ENCODE peak calls at places on chromosomes 5 and 9, in four cellular contexts. O is neuronal stem cell, T is IMR-90, G is H1. P is an unnamed sample.
A peak's percentile ranks its signal among the peaks of the same experiment; 100 is the strongest.

GRCh38 chr5:172910828-172911627 is 48.2 kb upstream of the RPL26L1 start:
- DNase-seq in O (no peak), T (peak; percentile 96), G (no peak), P (peak; percentile 85)

GRCh38 chr9:137127301-137128157 is 11.4 kb upstream of the GRIN1 start:
- DNase-seq in T (no peak), O (no peak), G (no peak), P (no peak)

GRCh38 chr9:13588151-13589043 is 308.9 kb upstream of the MPDZ start:
- DNase-seq in T (no peak), O (no peak), G (no peak), P (peak; percentile 10)

GRCh38 chr9:110476251-110476650 is 103.3 kb downstream of the SVEP1 start:
- DNase-seq in G (no peak), O (no peak), T (no peak), P (no peak)

GRCh38 chr9:38415846-38416245 is 8.4 kb downstream of the IGFBPL1 start:
- DNase-seq in G (no peak), T (no peak), O (no peak), P (no peak)

GRCh38 chr5:56264417-56265025 is 31.4 kb upstream of the ANKRD55 start:
- DNase-seq in G (peak; percentile 67), O (peak; percentile 48), T (peak; percentile 54), P (peak; percentile 27)

GRCh38 chr5:109126481-109126880 is 283.3 kb downstream of the PJA2 start:
- DNase-seq in O (no peak), T (no peak), G (no peak), P (no peak)

GRCh38 chr5:15354011-15354410 is 146.0 kb upstream of the FBXL7 start:
- DNase-seq in G (no peak), T (no peak), O (no peak), P (no peak)

GRCh38 chr9:83231039-83231438 is 168.1 kb upstream of the RASEF start:
- DNase-seq in T (no peak), G (no peak), O (no peak), P (no peak)

GRCh38 chr5:119304439-119304838 is 51.4 kb upstream of the TNFAIP8 start:
- DNase-seq in O (no peak), T (peak; percentile 58), G (no peak), P (no peak)

GRCh38 chr5:92208265-92208664 is 825.1 kb upstream of the ARRDC3 start:
- DNase-seq in G (no peak), T (no peak), O (no peak), P (no peak)

GRCh38 chr9:33168941-33169544 is 1.9 kb upstream of the B4GALT1 start:
- DNase-seq in G (no peak), T (no peak), O (no peak), P (no peak)

GRCh38 chr9:33165263-33166151 is 1.6 kb downstream of the B4GALT1 start:
- DNase-seq in G (no peak), O (no peak), T (peak; percentile 83), P (peak; percentile 84)

GRCh38 chr9:33167084-33167948 is at the start of gene B4GALT1:
- DNase-seq in T (peak; percentile 90), O (peak; percentile 87), G (peak; percentile 56), P (peak; percentile 87)

GRCh38 chr9:33166263-33167083 is 663 bp downstream of the B4GALT1 start:
- DNase-seq in T (no peak), O (no peak), G (no peak), P (peak; percentile 66)

DNA sequence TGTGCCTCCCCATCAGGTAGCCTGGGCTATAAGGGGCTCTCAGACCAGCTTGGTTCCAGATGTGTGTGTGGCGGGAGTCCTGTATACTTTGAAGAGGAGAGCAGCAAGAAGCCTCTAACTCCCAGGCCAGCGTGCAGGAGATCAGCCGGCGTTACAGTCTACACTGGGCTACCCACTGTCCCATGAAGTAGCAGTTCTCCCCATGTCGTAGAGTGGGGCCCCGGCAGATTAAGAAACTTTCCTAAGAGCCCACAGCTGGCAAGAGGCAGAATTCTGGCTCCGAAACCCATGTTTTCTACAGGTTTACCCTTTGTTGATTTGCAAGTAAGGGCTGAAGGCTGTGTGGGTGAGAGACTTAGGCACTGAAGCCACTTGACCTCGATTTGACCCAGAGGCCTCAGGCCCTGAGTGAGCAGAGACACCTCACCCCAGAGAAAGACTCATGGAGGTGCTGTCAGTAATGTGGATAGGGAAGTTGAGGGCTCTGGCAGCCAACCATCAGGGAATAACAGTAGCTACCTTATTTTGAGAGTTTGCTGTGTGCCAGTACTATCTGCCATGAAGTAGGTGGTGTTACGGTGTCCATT is 906 bp upstream of the B4GALT1 start:
- DNase-seq in T (no peak), G (no peak), O (no peak), P (no peak)
- H2BK120ac ChIP-seq in T (peak overlapping the region; percentile 74), G (no peak overlapping the region), O (no peak overlapping the region), P (peak overlapping the region; percentile 29)

GRCh38 chr5:134099939-134100282 is 14.6 kb upstream of the TCF7 start:
- DNase-seq in G (no peak), O (no peak), T (no peak), P (no peak)

GRCh38 chr5:134097221-134097620 is 17.3 kb upstream of the TCF7 start:
- DNase-seq in O (no peak), T (no peak), G (no peak), P (no peak)

GRCh38 chr5:134098690-134099089 is 15.8 kb upstream of the TCF7 start:
- DNase-seq in T (no peak), O (no peak), G (no peak), P (no peak)

GRCh38 chr5:134100283-134101011 is 14.0 kb upstream of the TCF7 start:
- DNase-seq in T (peak; percentile 76), O (no peak), G (no peak), P (peak; percentile 84)

GRCh38 chr5:134099288-134099872 is 15.1 kb upstream of the TCF7 start:
- DNase-seq in G (no peak), O (no peak), T (no peak), P (no peak)
- H2BK120ac ChIP-seq in G (no peak overlapping the region), O (no peak overlapping the region), T (no peak overlapping the region), P (no peak overlapping the region)

DNA sequence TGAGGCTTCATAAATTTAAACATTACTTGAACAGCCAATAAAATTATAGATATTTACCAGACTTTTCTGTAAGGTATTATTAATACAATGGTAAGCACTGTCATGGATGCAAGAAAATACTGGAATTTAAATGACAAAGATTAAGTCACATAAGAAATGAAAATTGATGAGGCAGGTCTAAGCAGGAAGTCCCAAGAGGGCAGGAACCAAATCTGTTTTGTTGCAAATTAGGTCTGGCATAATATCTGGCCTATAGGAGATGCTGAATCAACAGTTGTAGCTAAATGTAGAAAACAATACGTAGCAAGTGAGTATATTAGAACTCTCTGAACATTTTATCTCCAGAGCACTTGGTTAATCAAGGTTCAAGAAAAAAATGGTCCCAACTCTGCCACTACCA is 142.5 kb downstream of the EBF1 start:
- DNase-seq in T (no peak), G (no peak), O (no peak), P (no peak)
- H2BK120ac ChIP-seq in T (no peak overlapping the region), G (no peak overlapping the region), O (no peak overlapping the region), P (no peak overlapping the region)

DNA sequence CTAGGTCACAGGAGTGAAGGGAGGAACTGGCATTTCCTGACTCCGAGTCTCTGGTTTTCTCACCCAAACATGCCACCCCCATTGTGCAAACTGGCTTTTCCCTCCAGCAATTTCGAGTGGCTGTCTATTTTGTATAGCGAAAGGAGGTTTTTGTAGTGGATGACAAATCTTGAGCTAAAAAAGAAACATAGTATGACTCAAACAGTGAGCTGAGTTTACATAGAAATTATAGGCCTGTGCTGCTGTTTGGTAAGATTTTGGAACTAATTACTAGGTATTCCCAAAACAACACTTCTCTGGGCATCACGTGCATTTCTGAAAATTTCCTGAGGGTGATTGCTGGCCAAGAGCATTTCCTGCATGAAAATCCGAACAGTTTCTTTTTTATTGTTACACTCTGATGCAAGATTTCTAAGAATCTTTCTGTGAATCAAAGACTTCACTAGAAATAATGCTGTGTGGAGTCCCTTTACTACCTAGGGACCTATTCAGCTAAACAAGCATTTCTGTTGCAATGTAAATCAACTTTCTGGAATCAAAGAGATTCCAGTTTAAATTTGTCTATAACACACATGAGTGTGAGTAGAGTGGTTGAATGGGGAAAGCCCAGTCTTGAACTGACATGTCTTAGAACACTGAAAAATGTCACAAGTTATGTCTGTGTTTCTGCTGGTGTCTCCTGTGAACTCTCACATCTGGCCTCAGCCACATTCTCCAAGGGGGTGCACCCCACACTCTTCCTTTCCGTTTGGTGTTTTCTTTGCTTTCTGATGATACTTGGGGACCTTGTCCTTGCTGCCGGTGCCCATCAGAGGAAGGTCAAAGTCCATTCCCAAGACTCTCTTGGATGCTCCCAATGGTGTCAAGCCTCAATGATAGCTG is 33.3 kb upstream of the DAPK1 start:
- DNase-seq in T (no peak), O (no peak), G (no peak), P (no peak)
- H2BK120ac ChIP-seq in T (no peak overlapping the region), O (no peak overlapping the region), G (no peak overlapping the region), P (no peak overlapping the region)

GRCh38 chr5:151758141-151758429 is 346 bp downstream of the ATOX1 start:
- DNase-seq in T (no peak), G (no peak), O (no peak), P (no peak)

GRCh38 chr5:151755383-151755782 is 3.0 kb downstream of the ATOX1 start:
- DNase-seq in T (no peak), O (no peak), G (no peak), P (no peak)

GRCh38 chr5:151757233-151758140 is 944 bp downstream of the ATOX1 start:
- DNase-seq in G (no peak), O (no peak), T (no peak), P (peak; percentile 40)

DNA sequence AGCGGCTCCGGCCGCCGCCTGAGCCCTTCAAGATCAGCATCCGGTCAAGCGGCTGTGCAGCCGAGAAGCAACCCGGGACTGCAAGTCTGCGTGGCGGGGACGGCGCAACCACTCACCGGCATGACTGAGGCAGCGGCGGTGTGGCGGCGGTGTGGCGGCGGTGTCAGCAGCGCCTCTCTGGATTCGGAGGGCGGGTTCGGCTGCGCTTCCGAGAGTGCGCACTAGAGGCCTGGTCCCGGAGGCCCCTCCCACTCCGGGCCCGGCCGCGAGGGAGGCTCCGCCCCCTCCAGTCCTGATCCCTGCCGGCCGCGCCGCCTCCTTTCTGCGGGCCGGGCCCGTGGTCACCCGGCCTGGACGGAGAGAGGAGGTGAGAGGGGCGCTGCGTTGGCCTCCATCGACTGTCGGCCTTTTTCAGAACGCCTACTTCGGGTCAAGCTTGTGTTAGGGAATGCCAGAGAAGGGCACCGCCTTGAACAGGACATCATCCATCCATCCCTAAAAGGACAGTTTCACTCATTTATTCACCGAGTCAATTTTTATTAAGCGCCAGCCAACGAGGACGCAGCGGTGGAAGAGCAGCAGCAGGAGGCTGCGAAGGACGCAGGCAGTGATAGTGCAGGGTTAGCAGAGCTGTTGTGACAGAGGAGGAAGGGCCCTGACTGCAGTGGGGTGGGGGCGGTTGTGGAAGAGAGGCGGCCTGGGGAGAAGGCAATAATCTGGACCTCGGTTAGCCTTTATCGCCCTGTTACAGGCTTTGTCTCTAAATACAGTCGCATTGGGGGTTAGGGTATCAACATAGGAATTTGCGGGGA is at the start of gene ATOX1:
- DNase-seq in O (peak; percentile 91), T (peak; percentile 87), G (no peak), P (peak; percentile 93)
- H2BK120ac ChIP-seq in O (no peak within 1 kb of the TSS), T (peak within 1 kb of the TSS; percentile 75), G (no peak within 1 kb of the TSS), P (peak within 1 kb of the TSS; percentile 11)

GRCh38 chr5:52964138-52964537 is 25.0 kb upstream of the ITGA2 start:
- DNase-seq in O (no peak), G (no peak), T (peak; percentile 17), P (no peak)
- H2BK120ac ChIP-seq in O (no peak overlapping the region), G (no peak overlapping the region), T (no peak overlapping the region), P (no peak overlapping the region)

GRCh38 chr5:111129938-111130337 is 37.8 kb downstream of the WDR36 start:
- DNase-seq in G (no peak), T (peak; percentile 60), O (no peak), P (no peak)
- H2BK120ac ChIP-seq in G (no peak overlapping the region), T (no peak overlapping the region), O (no peak overlapping the region), P (no peak overlapping the region)